ENCODE peak calls at places on chromosomes 6 and 20, in seven cellular contexts. C, R, U, B, D, Z and O are unnamed samples.

GRCh38 chr6:1554241-1554880 is 55.4 kb upstream of the FOXC1 start:
- DNase-seq in D (no peak), R (no peak), C (no peak), Z (no peak), U (no peak), B (no peak), O (no peak)

GRCh38 chr6:61977116-61977515 is 308.9 kb downstream of the KHDRBS2 start:
- DNase-seq in R (no peak), C (no peak), Z (no peak), U (no peak), B (no peak), D (no peak), O (no peak)

GRCh38 chr6:10410214-10410873 is 4.5 kb downstream of the TFAP2A start:
- DNase-seq in R (no peak), D (no peak), C (no peak), U (no peak), Z (no peak), B (no peak), O (no peak)

GRCh38 chr6:35736293-35736894 is 438 bp upstream of the ARMC12 start:
- DNase-seq in R (no peak), C (no peak), B (peak), D (peak), U (peak), Z (peak), O (no peak)

GRCh38 chr20:33803921-33804337 is 7.2 kb upstream of the CHMP4B start:
- DNase-seq in U (no peak), D (no peak), Z (no peak), B (no peak), C (peak), R (no peak), O (no peak)

GRCh38 chr6:37173573-37174195 is 3.7 kb downstream of the PIM1 start:
- DNase-seq in Z (no peak), U (no peak), R (no peak), B (no peak), D (no peak), C (no peak), O (no peak)

GRCh38 chr6:169831450-169832246 is 80.2 kb downstream of the ERMARD start:
- DNase-seq in Z (peak), C (peak), D (peak), B (peak), U (peak), R (no peak), O (peak)

GRCh38 chr20:35288325-35289060 is 3.7 kb downstream of the FAM83C start:
- DNase-seq in R (no peak), D (peak), Z (peak), U (no peak), B (no peak), C (no peak), O (no peak)

GRCh38 chr6:80366721-80367120 is 260.2 kb downstream of the BCKDHB start:
- DNase-seq in D (peak), U (no peak), R (no peak), Z (no peak), C (peak), B (no peak), O (no peak)

GRCh38 chr6:31634969-31635575 is 14.6 kb downstream of the PRRC2A start:
- DNase-seq in U (no peak), Z (no peak), R (no peak), B (no peak), C (no peak), D (no peak), O (no peak)

GRCh38 chr20:36313476-36313875 is 7.3 kb downstream of the DLGAP4 start:
- DNase-seq in U (no peak), C (no peak), D (no peak), B (no peak), R (no peak), Z (peak), O (no peak)

GRCh38 chr20:63422653-63423052 is 49.8 kb downstream of the KCNQ2 start:
- DNase-seq in B (no peak), R (no peak), D (no peak), C (no peak), Z (no peak), U (no peak), O (no peak)

GRCh38 chr20:62361799-62362589 is 5.1 kb downstream of the LAMA5 start:
- DNase-seq in C (no peak), D (peak), B (no peak), Z (peak), R (no peak), U (peak), O (no peak)

GRCh38 chr6:161439093-161439492 is 165.2 kb upstream of the AGPAT4 start:
- DNase-seq in C (peak), U (no peak), B (no peak), D (no peak), R (no peak), Z (peak), O (peak)

GRCh38 chr20:33811763-33812672 is 870 bp downstream of the CHMP4B start:
- DNase-seq in R (no peak), D (no peak), Z (peak), U (peak), C (peak), B (no peak), O (peak)

GRCh38 chr20:64280460-64280843 is 24.9 kb downstream of the PCMTD2 start:
- DNase-seq in D (no peak), C (no peak), U (no peak), Z (no peak), R (no peak), B (no peak), O (no peak)

GRCh38 chr6:89527634-89528033 is 94.7 kb downstream of the ANKRD6 start:
- DNase-seq in D (no peak), Z (no peak), B (no peak), R (no peak), C (no peak), U (no peak), O (no peak)

GRCh38 chr6:121522771-121523386 is 87.4 kb downstream of the GJA1 start:
- DNase-seq in B (no peak), D (no peak), U (no peak), Z (no peak), C (no peak), R (no peak), O (no peak)

GRCh38 chr6:37137881-37138568 is 31.9 kb upstream of the PIM1 start:
- DNase-seq in D (no peak), C (peak), B (peak), R (no peak), U (no peak), Z (no peak), O (no peak)

GRCh38 chr20:49888341-49889244 is 26.7 kb downstream of the SPATA2 start:
- DNase-seq in U (no peak), C (no peak), D (peak), R (no peak), Z (no peak), B (peak), O (no peak)

GRCh38 chr6:16602035-16602434 is 159.2 kb downstream of the ATXN1 start:
- DNase-seq in U (no peak), R (peak), D (no peak), Z (no peak), B (no peak), C (no peak), O (no peak)

GRCh38 chr6:170274713-170275560 is 15.9 kb downstream of the DLL1 start:
- DNase-seq in R (no peak), B (no peak), D (no peak), C (no peak), Z (peak), U (peak), O (no peak)

GRCh38 chr6:142713959-142714358 is 231.0 kb downstream of the HIVEP2 start:
- DNase-seq in R (no peak), U (no peak), Z (no peak), D (no peak), B (no peak), C (no peak), O (no peak)

GRCh38 chr6:138580801-138581200 is 81.5 kb upstream of the NHSL1 start:
- DNase-seq in R (no peak), U (no peak), Z (no peak), C (no peak), B (no peak), D (no peak), O (no peak)

GRCh38 chr20:13865156-13865555 is 80.3 kb downstream of the NDUFAF5 start:
- DNase-seq in B (no peak), Z (no peak), U (no peak), R (no peak), D (no peak), C (no peak), O (no peak)

GRCh38 chr6:28489366-28490190 is 26.0 kb downstream of the GPX6 start:
- DNase-seq in C (peak), B (peak), U (peak), R (peak), D (no peak), Z (no peak), O (peak)

GRCh38 chr6:10276106-10276505 is 138.8 kb downstream of the TFAP2A start:
- DNase-seq in D (no peak), R (no peak), Z (no peak), C (no peak), U (no peak), B (no peak), O (no peak)

GRCh38 chr20:63698739-63699465 is 2.5 kb downstream of the TNFRSF6B start:
- DNase-seq in C (peak), B (peak), U (peak), Z (peak), R (no peak), D (peak), O (peak)

GRCh38 chr6:162262466-162263196 is 464.9 kb downstream of the PRKN start:
- DNase-seq in U (no peak), D (no peak), C (no peak), B (no peak), Z (no peak), R (no peak), O (no peak)

GRCh38 chr20:24478584-24478983 is 9.2 kb downstream of the SYNDIG1 start:
- DNase-seq in B (no peak), C (no peak), R (no peak), U (no peak), Z (no peak), D (no peak), O (no peak)

GRCh38 chr6:53629862-53630532 is 35.6 kb downstream of the KLHL31 start:
- DNase-seq in B (no peak), Z (no peak), R (no peak), D (no peak), U (no peak), C (no peak), O (no peak)
- TF ChIP-seq CTCF in B (no peak), Z (no peak), R (no peak), D (no peak), U (no peak), C (no peak), O (no peak)

DNA sequence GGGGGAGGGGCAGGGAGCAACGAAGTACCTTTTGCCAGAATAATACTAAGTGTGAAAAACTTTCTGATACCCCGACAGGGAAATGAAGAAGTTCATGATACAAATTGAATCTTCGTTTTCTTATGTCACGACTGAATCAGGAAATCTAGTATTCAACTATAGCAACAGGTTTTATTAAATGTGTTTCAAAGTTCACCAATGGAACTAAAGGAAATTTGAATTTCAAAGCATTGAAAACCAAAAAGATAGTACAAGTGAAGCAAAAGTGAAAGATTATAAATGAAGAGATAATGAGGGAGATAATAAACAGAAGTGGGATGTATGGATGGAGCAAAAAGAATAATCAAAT is 333.2 kb downstream of the ADGRB3 start:
- DNase-seq in Z (no peak), C (no peak), U (no peak), B (no peak), D (no peak), R (no peak), O (no peak)
- TF ChIP-seq CTCF in Z (no peak), C (no peak), U (no peak), B (peak), D (no peak), R (no peak), O (no peak)

GRCh38 chr6:100509101-100509500 is 44.4 kb upstream of the SIM1 start:
- DNase-seq in D (no peak), R (no peak), Z (no peak), B (no peak), C (no peak), U (no peak), O (no peak)

GRCh38 chr6:100506651-100507050 is 41.9 kb upstream of the SIM1 start:
- DNase-seq in B (no peak), C (no peak), U (no peak), Z (no peak), D (no peak), R (no peak), O (no peak)

GRCh38 chr6:100503043-100503442 is 38.3 kb upstream of the SIM1 start:
- DNase-seq in B (no peak), C (no peak), R (no peak), D (no peak), Z (no peak), U (no peak), O (no peak)

GRCh38 chr6:100504786-100505737 is 40.3 kb upstream of the SIM1 start:
- DNase-seq in Z (no peak), U (no peak), C (peak), B (no peak), R (no peak), D (no peak), O (peak)
- TF ChIP-seq CTCF in Z (no peak), U (no peak), C (peak), B (no peak), R (no peak), D (no peak), O (no peak)

DNA sequence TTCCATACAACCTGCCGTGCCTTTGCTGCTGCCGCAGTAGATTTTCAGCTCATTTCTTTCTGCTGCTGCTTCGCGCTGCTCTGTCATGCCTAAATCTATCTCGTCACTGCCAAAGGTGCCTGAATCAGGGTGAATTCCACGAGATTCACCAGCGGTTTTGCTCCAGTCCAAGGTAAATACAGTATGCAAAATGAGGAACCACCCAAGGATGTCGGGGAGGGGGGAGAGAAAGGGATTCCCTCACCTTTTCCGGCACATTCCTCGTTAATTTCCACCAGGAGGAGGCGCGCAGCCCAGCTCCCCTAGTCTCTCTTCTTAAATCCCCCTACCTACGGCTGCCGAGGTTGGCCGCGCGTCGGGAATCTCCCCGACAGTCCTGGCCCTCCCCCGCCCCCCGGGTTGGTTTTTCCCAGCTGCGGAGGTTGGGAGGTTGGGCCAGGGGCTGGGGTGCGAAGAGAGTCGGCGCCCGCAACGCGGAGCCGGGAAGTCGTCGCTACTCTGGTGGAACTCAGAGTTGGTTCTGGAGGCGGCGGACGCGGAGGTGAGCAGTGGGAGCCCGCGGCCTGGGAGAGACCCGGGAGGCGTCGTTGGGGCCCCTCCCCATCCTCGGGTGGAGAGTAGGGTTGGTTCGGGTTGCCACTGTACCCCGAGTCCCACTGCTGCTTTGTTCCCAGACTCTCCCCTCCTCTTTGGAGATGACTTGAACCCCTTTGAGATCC is at the start of gene TPBG:
- DNase-seq in B (peak), R (no peak), D (peak), U (peak), Z (peak), C (peak), O (no peak)
- TF ChIP-seq CTCF in B (no peak), R (no peak), D (peak), U (no peak), Z (peak), C (peak), O (peak)

GRCh38 chr20:5316188-5317158 is at the start of gene PROKR2:
- DNase-seq in U (peak), D (no peak), Z (no peak), R (no peak), B (peak), C (no peak), O (no peak)
- TF ChIP-seq CTCF in U (no peak), D (no peak), Z (no peak), R (no peak), B (no peak), C (no peak), O (no peak)

DNA sequence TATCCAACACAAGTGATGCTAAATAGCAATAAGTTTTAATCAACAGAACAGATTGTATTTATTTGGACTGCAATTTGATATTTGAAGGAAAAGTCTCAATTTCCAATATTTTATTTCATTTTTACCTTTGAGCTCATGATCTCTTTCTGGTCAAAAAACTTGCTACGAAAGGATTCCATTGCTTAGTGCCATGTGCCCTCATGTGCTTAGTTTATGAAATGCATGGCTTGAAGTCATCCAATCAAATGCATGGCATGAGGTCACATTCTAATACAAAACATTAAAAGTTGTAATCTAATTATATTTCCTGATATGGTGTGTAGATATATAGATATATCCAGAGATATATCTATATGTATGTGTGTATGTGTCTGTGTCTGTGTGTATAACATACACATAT is 321.2 kb upstream of the ADGRB3 start:
- DNase-seq in R (no peak), U (no peak), Z (no peak), C (no peak), D (no peak), B (no peak), O (no peak)
- TF ChIP-seq CTCF in R (no peak), U (peak), Z (no peak), C (peak), D (no peak), B (no peak), O (peak)

GRCh38 chr20:22459754-22460153 is 124.6 kb downstream of the FOXA2 start:
- DNase-seq in B (no peak), D (no peak), R (no peak), Z (no peak), U (no peak), C (no peak), O (no peak)

GRCh38 chr20:22460803-22461202 is 123.6 kb downstream of the FOXA2 start:
- DNase-seq in U (no peak), D (no peak), R (no peak), C (no peak), B (no peak), Z (no peak), O (no peak)

GRCh38 chr20:22456109-22456508 is 128.3 kb downstream of the FOXA2 start:
- DNase-seq in B (no peak), C (no peak), Z (no peak), R (no peak), U (no peak), D (no peak), O (no peak)

GRCh38 chr20:22462975-22463914 is 121.1 kb downstream of the FOXA2 start:
- DNase-seq in D (no peak), U (no peak), R (no peak), B (no peak), C (no peak), Z (no peak), O (no peak)

DNA sequence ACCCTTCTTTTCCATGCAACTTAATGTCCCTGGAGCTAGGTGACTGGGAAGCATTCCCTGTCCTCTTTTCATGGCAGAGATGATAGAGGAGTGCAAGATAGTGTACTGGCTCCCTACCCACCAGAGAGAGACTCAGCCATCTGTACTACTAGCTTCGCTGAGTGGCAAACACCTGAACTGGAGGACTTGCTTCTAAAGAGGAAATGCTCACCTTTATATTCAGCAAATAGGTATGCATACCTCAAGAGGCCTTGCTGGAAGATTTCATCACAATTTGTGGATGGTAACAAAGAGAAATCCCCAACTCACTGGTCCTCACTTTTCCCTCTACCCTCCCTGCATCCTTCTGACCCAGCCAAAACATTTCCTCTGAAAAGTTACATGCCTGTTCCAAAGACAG is 124.1 kb downstream of the FOXA2 start:
- DNase-seq in Z (no peak), D (no peak), B (no peak), C (no peak), R (no peak), U (no peak), O (no peak)
- TF ChIP-seq CTCF in Z (no peak), D (no peak), B (no peak), C (no peak), R (no peak), U (no peak), O (no peak)

DNA sequence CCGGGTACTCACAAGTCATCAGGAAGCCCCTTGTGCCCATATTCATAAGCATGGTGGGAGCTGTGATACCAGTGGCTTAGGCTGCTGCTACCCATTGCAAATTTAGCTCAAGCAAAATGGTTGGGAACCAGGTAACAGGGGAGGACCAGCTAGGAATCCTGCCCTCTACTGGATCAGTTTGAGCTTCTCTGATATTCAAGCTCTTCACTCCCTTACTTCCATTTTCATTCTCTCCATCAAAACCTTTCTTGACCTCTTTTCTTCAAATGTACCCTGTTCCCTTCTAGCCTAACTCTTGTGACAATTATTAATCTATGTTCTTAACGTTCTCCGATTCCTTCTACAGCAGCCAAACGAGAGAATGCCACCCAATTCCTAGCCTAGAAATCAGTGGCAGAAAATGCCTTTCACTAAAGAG is 9.7 kb downstream of the NOL7 start:
- DNase-seq in U (no peak), B (no peak), D (no peak), Z (no peak), C (no peak), R (peak), O (no peak)
- TF ChIP-seq CTCF in U (no peak), B (peak), D (peak), Z (peak), C (peak), R (peak), O (peak)